ENCODE peak calls at places on chromosomes 11 and 22, in nine cellular contexts. One of them, this sample, is unnamed.

GRCh38 chr22:44455963-44456358 is 42.1 kb downstream of the RTL6 start:
- DNase-seq in A549: no peak
- DNase-seq in Panc1: no peak
- DNase-seq in GM12878: no peak
- DNase-seq in SK-N-SH: no peak
- DNase-seq in HL-60: no peak
- DNase-seq in HepG2: no peak
- DNase-seq in K562: no peak
- DNase-seq in GM23338: no peak
- DNase-seq in this sample: no peak

GRCh38 chr11:125960771-125961170 is 14.9 kb downstream of the VSIG10L2 start:
- DNase-seq in Panc1: no peak
- DNase-seq in GM23338: peak
- DNase-seq in A549: no peak
- DNase-seq in GM12878: no peak
- DNase-seq in SK-N-SH: no peak
- DNase-seq in HepG2: no peak
- DNase-seq in HL-60: no peak
- DNase-seq in K562: no peak
- DNase-seq in this sample: no peak

GRCh38 chr11:66850588-66851250 is 6.1 kb upstream of the LRFN4 start:
- DNase-seq in GM12878: no peak
- DNase-seq in SK-N-SH: peak
- DNase-seq in K562: no peak
- DNase-seq in GM23338: no peak
- DNase-seq in A549: no peak
- DNase-seq in HepG2: no peak
- DNase-seq in Panc1: no peak
- DNase-seq in HL-60: no peak
- DNase-seq in this sample: no peak

GRCh38 chr22:46935506-46936377 is 173.3 kb downstream of the TBC1D22A start:
- DNase-seq in Panc1: no peak
- DNase-seq in A549: no peak
- DNase-seq in HepG2: peak
- DNase-seq in HL-60: no peak
- DNase-seq in GM23338: no peak
- DNase-seq in SK-N-SH: no peak
- DNase-seq in K562: peak
- DNase-seq in GM12878: no peak
- DNase-seq in this sample: no peak

GRCh38 chr11:13104619-13105236 is 95.6 kb downstream of the RASSF10 start:
- DNase-seq in K562: peak
- DNase-seq in GM23338: no peak
- DNase-seq in Panc1: no peak
- DNase-seq in GM12878: no peak
- DNase-seq in A549: no peak
- DNase-seq in HepG2: peak
- DNase-seq in HL-60: no peak
- DNase-seq in SK-N-SH: no peak
- DNase-seq in this sample: no peak

GRCh38 chr22:39275814-39276443 is 31.1 kb upstream of the PDGFB start:
- DNase-seq in GM12878: no peak
- DNase-seq in GM23338: no peak
- DNase-seq in A549: no peak
- DNase-seq in SK-N-SH: no peak
- DNase-seq in Panc1: no peak
- DNase-seq in K562: no peak
- DNase-seq in HL-60: no peak
- DNase-seq in HepG2: no peak
- DNase-seq in this sample: no peak

GRCh38 chr22:30649430-30650007 is 13.9 kb downstream of the SLC35E4 start:
- DNase-seq in HepG2: no peak
- DNase-seq in Panc1: no peak
- DNase-seq in A549: no peak
- DNase-seq in HL-60: peak
- DNase-seq in GM23338: no peak
- DNase-seq in K562: peak
- DNase-seq in GM12878: no peak
- DNase-seq in SK-N-SH: no peak
- DNase-seq in this sample: peak

GRCh38 chr22:21834869-21835268 is 32.6 kb downstream of the MAPK1 start:
- DNase-seq in HepG2: no peak
- DNase-seq in Panc1: no peak
- DNase-seq in GM23338: no peak
- DNase-seq in HL-60: no peak
- DNase-seq in SK-N-SH: no peak
- DNase-seq in A549: no peak
- DNase-seq in K562: no peak
- DNase-seq in GM12878: peak
- DNase-seq in this sample: no peak

GRCh38 chr11:6285019-6285418 is 25.4 kb downstream of the CCKBR start:
- DNase-seq in SK-N-SH: no peak
- DNase-seq in HepG2: no peak
- DNase-seq in K562: no peak
- DNase-seq in GM23338: no peak
- DNase-seq in Panc1: no peak
- DNase-seq in A549: no peak
- DNase-seq in HL-60: no peak
- DNase-seq in GM12878: no peak
- DNase-seq in this sample: no peak

GRCh38 chr22:46171940-46172339 is 21.6 kb downstream of the PPARA start:
- DNase-seq in Panc1: no peak
- DNase-seq in HL-60: no peak
- DNase-seq in HepG2: no peak
- DNase-seq in GM23338: no peak
- DNase-seq in SK-N-SH: no peak
- DNase-seq in A549: no peak
- DNase-seq in K562: no peak
- DNase-seq in GM12878: no peak
- DNase-seq in this sample: peak

GRCh38 chr22:18081416-18081815 is 3.6 kb downstream of the PEX26 start:
- DNase-seq in Panc1: no peak
- DNase-seq in HL-60: no peak
- DNase-seq in K562: no peak
- DNase-seq in GM23338: no peak
- DNase-seq in HepG2: no peak
- DNase-seq in A549: no peak
- DNase-seq in GM12878: no peak
- DNase-seq in SK-N-SH: no peak
- DNase-seq in this sample: no peak

GRCh38 chr11:43359432-43359818 is 705 bp downstream of the TTC17 start:
- DNase-seq in SK-N-SH: peak
- DNase-seq in A549: peak
- DNase-seq in GM12878: peak
- DNase-seq in HepG2: peak
- DNase-seq in GM23338: peak
- DNase-seq in Panc1: no peak
- DNase-seq in K562: peak
- DNase-seq in HL-60: peak
- DNase-seq in this sample: no peak

GRCh38 chr11:19931768-19932369 is 219.2 kb downstream of the NAV2 start:
- DNase-seq in GM23338: no peak
- DNase-seq in Panc1: no peak
- DNase-seq in A549: no peak
- DNase-seq in K562: no peak
- DNase-seq in HL-60: no peak
- DNase-seq in GM12878: no peak
- DNase-seq in HepG2: no peak
- DNase-seq in SK-N-SH: no peak
- DNase-seq in this sample: no peak

GRCh38 chr11:69881467-69882269 is 62.5 kb upstream of the FGF3 start:
- DNase-seq in HepG2: no peak
- DNase-seq in GM12878: no peak
- DNase-seq in GM23338: peak
- DNase-seq in SK-N-SH: no peak
- DNase-seq in HL-60: no peak
- DNase-seq in Panc1: no peak
- DNase-seq in A549: no peak
- DNase-seq in K562: peak
- DNase-seq in this sample: no peak

GRCh38 chr11:128367573-128367972 is 219.8 kb downstream of the ETS1 start:
- DNase-seq in GM23338: no peak
- DNase-seq in HepG2: no peak
- DNase-seq in SK-N-SH: no peak
- DNase-seq in A549: no peak
- DNase-seq in GM12878: peak
- DNase-seq in HL-60: no peak
- DNase-seq in Panc1: no peak
- DNase-seq in K562: no peak
- DNase-seq in this sample: no peak

GRCh38 chr11:68942751-68943271 is 38.0 kb downstream of the MRGPRD start:
- DNase-seq in HepG2: no peak
- DNase-seq in A549: no peak
- DNase-seq in K562: no peak
- DNase-seq in SK-N-SH: no peak
- DNase-seq in GM12878: no peak
- DNase-seq in GM23338: no peak
- DNase-seq in HL-60: peak
- DNase-seq in Panc1: no peak
- DNase-seq in this sample: no peak

GRCh38 chr22:28208797-28209196 is 289.7 kb upstream of the PITPNB start:
- DNase-seq in GM12878: no peak
- DNase-seq in GM23338: no peak
- DNase-seq in HepG2: no peak
- DNase-seq in K562: no peak
- DNase-seq in A549: no peak
- DNase-seq in SK-N-SH: no peak
- DNase-seq in Panc1: no peak
- DNase-seq in HL-60: no peak
- DNase-seq in this sample: no peak

GRCh38 chr11:76239483-76240142 is 33.3 kb upstream of the WNT11 start:
- DNase-seq in SK-N-SH: no peak
- DNase-seq in HepG2: peak
- DNase-seq in Panc1: no peak
- DNase-seq in GM23338: no peak
- DNase-seq in K562: no peak
- DNase-seq in GM12878: no peak
- DNase-seq in A549: no peak
- DNase-seq in HL-60: no peak
- DNase-seq in this sample: no peak
- TF ChIP-seq REST in SK-N-SH: no peak
- TF ChIP-seq REST in HepG2: no peak
- TF ChIP-seq REST in Panc1: no peak
- TF ChIP-seq REST in GM23338: no peak
- TF ChIP-seq REST in K562: no peak
- TF ChIP-seq REST in GM12878: no peak
- TF ChIP-seq REST in A549: no peak
- TF ChIP-seq REST in HL-60: no peak
- TF ChIP-seq REST in this sample: no peak

GRCh38 chr11:1129666-1130160 is 28.0 kb upstream of the MUC5AC start:
- DNase-seq in HL-60: no peak
- DNase-seq in K562: no peak
- DNase-seq in GM23338: no peak
- DNase-seq in HepG2: no peak
- DNase-seq in SK-N-SH: peak
- DNase-seq in Panc1: no peak
- DNase-seq in GM12878: no peak
- DNase-seq in A549: no peak
- DNase-seq in this sample: no peak

GRCh38 chr11:1128333-1129142 is 29.2 kb upstream of the MUC5AC start:
- DNase-seq in GM12878: no peak
- DNase-seq in A549: no peak
- DNase-seq in HL-60: no peak
- DNase-seq in K562: no peak
- DNase-seq in GM23338: no peak
- DNase-seq in SK-N-SH: peak
- DNase-seq in Panc1: no peak
- DNase-seq in HepG2: no peak
- DNase-seq in this sample: no peak

GRCh38 chr11:1129143-1129665 is 28.5 kb upstream of the MUC5AC start:
- DNase-seq in K562: no peak
- DNase-seq in GM12878: no peak
- DNase-seq in HL-60: no peak
- DNase-seq in GM23338: no peak
- DNase-seq in A549: no peak
- DNase-seq in Panc1: no peak
- DNase-seq in HepG2: no peak
- DNase-seq in SK-N-SH: peak
- DNase-seq in this sample: no peak

GRCh38 chr11:1130276-1131032 is 27.3 kb upstream of the MUC5AC start:
- DNase-seq in SK-N-SH: peak
- DNase-seq in K562: no peak
- DNase-seq in A549: no peak
- DNase-seq in GM23338: no peak
- DNase-seq in GM12878: no peak
- DNase-seq in Panc1: no peak
- DNase-seq in HepG2: no peak
- DNase-seq in HL-60: no peak
- DNase-seq in this sample: no peak

GRCh38 chr11:1131033-1131911 is 26.5 kb upstream of the MUC5AC start:
- DNase-seq in HL-60: no peak
- DNase-seq in Panc1: no peak
- DNase-seq in K562: no peak
- DNase-seq in GM12878: no peak
- DNase-seq in SK-N-SH: peak
- DNase-seq in GM23338: peak
- DNase-seq in A549: no peak
- DNase-seq in HepG2: no peak
- DNase-seq in this sample: no peak
- TF ChIP-seq REST in HL-60: no peak
- TF ChIP-seq REST in Panc1: no peak
- TF ChIP-seq REST in K562: no peak
- TF ChIP-seq REST in GM12878: no peak
- TF ChIP-seq REST in SK-N-SH: no peak
- TF ChIP-seq REST in GM23338: no peak
- TF ChIP-seq REST in A549: no peak
- TF ChIP-seq REST in HepG2: no peak
- TF ChIP-seq REST in this sample: no peak

GRCh38 chr11:102447193-102447592 is 5.4 kb downstream of the TMEM123 start:
- DNase-seq in GM12878: no peak
- DNase-seq in HL-60: peak
- DNase-seq in A549: no peak
- DNase-seq in Panc1: no peak
- DNase-seq in K562: no peak
- DNase-seq in GM23338: no peak
- DNase-seq in SK-N-SH: no peak
- DNase-seq in HepG2: no peak
- DNase-seq in this sample: no peak
- TF ChIP-seq REST in GM12878: no peak
- TF ChIP-seq REST in HL-60: no peak
- TF ChIP-seq REST in A549: no peak
- TF ChIP-seq REST in Panc1: no peak
- TF ChIP-seq REST in K562: no peak
- TF ChIP-seq REST in GM23338: no peak
- TF ChIP-seq REST in SK-N-SH: no peak
- TF ChIP-seq REST in HepG2: no peak
- TF ChIP-seq REST in this sample: no peak

DNA sequence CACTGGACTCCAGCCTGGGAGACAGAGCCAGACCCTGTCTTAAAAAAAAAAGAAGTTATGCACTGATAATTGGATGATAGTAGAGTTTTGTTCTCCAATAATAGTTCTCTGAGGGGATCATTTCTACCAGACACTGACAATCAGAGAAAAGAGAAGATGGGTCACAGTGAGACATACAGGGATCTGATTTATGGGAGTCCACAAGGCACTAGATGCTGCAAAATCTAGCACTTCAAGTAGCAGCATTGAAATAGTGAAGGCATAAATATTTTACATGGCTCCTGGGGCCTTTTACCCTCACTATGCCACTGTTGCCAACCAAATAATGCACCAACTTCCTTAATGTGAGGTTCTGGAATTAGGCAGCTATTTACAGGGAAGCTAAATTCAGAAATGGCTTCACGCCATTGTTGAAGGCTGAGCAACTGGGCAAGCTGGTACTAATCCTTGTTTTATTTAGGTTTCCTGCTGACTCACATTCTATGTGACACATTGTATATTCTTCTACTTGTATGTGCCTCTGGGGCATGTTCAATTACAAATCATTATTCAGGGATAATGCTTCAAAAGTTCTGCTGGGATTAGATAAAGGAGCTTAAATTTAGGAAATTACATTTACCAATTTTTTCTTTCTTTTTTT is 38.2 kb upstream of the ABTB2 start:
- DNase-seq in GM23338: no peak
- DNase-seq in K562: no peak
- DNase-seq in HepG2: no peak
- DNase-seq in A549: peak
- DNase-seq in SK-N-SH: no peak
- DNase-seq in Panc1: no peak
- DNase-seq in GM12878: no peak
- DNase-seq in HL-60: no peak
- DNase-seq in this sample: no peak
- TF ChIP-seq REST in GM23338: no peak
- TF ChIP-seq REST in K562: no peak
- TF ChIP-seq REST in HepG2: no peak
- TF ChIP-seq REST in A549: no peak
- TF ChIP-seq REST in SK-N-SH: no peak
- TF ChIP-seq REST in Panc1: no peak
- TF ChIP-seq REST in GM12878: no peak
- TF ChIP-seq REST in HL-60: no peak
- TF ChIP-seq REST in this sample: no peak